ENCODE peak calls at places on chromosomes 7 and 10, in four cellular contexts. G is frontal cortex, T is psoas muscle, Q is aorta. M is an unnamed sample.

GRCh38 chr7:127417346-127417745 is 24.8 kb upstream of the ZNF800 start:
- DNase-seq in T (no peak), G (no peak), Q (no peak), M (no peak)

GRCh38 chr10:26805567-26806245 is 55.1 kb downstream of the ABI1 start:
- DNase-seq in G (no peak), T (no peak), Q (no peak), M (no peak)

GRCh38 chr10:52864459-52865106 is 92.0 kb upstream of the MBL2 start:
- DNase-seq in G (no peak), T (peak; percentile 73), Q (no peak), M (no peak)

GRCh38 chr7:120829487-120829886 is 28.5 kb downstream of the TSPAN12 start:
- DNase-seq in T (no peak), Q (no peak), G (no peak), M (no peak)

GRCh38 chr10:44993922-44994751 is 6.6 kb upstream of the ZNF22 start:
- DNase-seq in G (no peak), Q (peak; percentile 33), T (no peak), M (no peak)

GRCh38 chr7:34155225-34155908 is 250.0 kb downstream of the BMPER start:
- DNase-seq in G (no peak), Q (no peak), T (peak; percentile 71), M (no peak)

GRCh38 chr7:130152270-130153141 is 52.7 kb downstream of the TMEM209 start:
- DNase-seq in T (no peak), Q (no peak), G (no peak), M (no peak)

GRCh38 chr7:152025937-152026890 is 740 bp downstream of the GALNT11 start:
- DNase-seq in Q (no peak), T (no peak), G (peak; percentile 12), M (no peak)

GRCh38 chr7:44112997-44113763 is 9.0 kb downstream of the AEBP1 start:
- DNase-seq in G (no peak), Q (peak; percentile 42), T (peak; percentile 43), M (no peak)

GRCh38 chr7:100152404-100152803 is 3.7 kb downstream of the LAMTOR4 start:
- DNase-seq in Q (no peak), T (no peak), G (no peak), M (no peak)

GRCh38 chr10:63240807-63241206 is 107.7 kb downstream of the NRBF2 start:
- DNase-seq in T (no peak), G (no peak), Q (no peak), M (no peak)

GRCh38 chr7:78080241-78080640 is 281.7 kb downstream of the PHTF2 start:
- DNase-seq in T (no peak), Q (no peak), G (no peak), M (no peak)

GRCh38 chr7:55081854-55082603 is 63.2 kb downstream of the EGFR start:
- DNase-seq in T (no peak), G (no peak), Q (no peak), M (no peak)

GRCh38 chr7:159032310-159032709 is 112.4 kb downstream of the VIPR2 start:
- DNase-seq in G (no peak), T (no peak), Q (no peak), M (no peak)

GRCh38 chr7:20561466-20561865 is 54.0 kb upstream of the ABCB5 start:
- DNase-seq in Q (no peak), G (no peak), T (no peak), M (no peak)